ENCODE peak calls at places on chromosomes 6 and 20, in five cellular contexts. U is AG04450, Q is AG10803, M is cardiac muscle cell, A is MM.1S. K is an unnamed sample.

GRCh38 chr20:53768329-53768728 is 174.7 kb upstream of the ZNF217 start:
- DNase-seq in Q (no peak), U (no peak), A (no peak), M (no peak), K (no peak)

GRCh38 chr6:86936834-86937218 is 502 bp upstream of the HTR1E start:
- DNase-seq in U (no peak), A (no peak), Q (no peak), M (no peak), K (no peak)

GRCh38 chr20:43972051-43972450 is 57.4 kb downstream of the TOX2 start:
- DNase-seq in M (no peak), U (no peak), A (no peak), Q (no peak), K (no peak)

GRCh38 chr6:131281471-131282270 is 146.4 kb downstream of the AKAP7 start:
- DNase-seq in M (peak; percentile 6), A (no peak), U (no peak), Q (peak; percentile 30), K (no peak)

GRCh38 chr6:151400473-151400872 is 9.1 kb upstream of the ZBTB2 start:
- DNase-seq in U (no peak), Q (peak; percentile 74), A (no peak), M (no peak), K (peak; percentile 54)

GRCh38 chr6:145042559-145042958 is 692.8 kb downstream of the EPM2A start:
- DNase-seq in M (no peak), Q (no peak), U (no peak), A (no peak), K (no peak)

GRCh38 chr20:45950330-45950646 is 15.8 kb downstream of the PCIF1 start:
- DNase-seq in Q (no peak), U (no peak), M (no peak), A (no peak), K (no peak)

GRCh38 chr6:155444120-155444917 is 11.3 kb downstream of the NOX3 start:
- DNase-seq in U (no peak), Q (peak; percentile 15), A (no peak), M (no peak), K (peak; percentile 9)

GRCh38 chr6:107114213-107114871 is 973 bp downstream of the BEND3 start:
- DNase-seq in M (peak; percentile 92), A (peak; percentile 86), U (peak; percentile 53), Q (peak; percentile 86), K (peak; percentile 81)

GRCh38 chr20:48295445-48295903 is 510.2 kb upstream of the SULF2 start:
- DNase-seq in M (peak; percentile 87), U (peak; percentile 79), A (no peak), Q (peak; percentile 95), K (peak; percentile 89)

GRCh38 chr6:154112181-154112809 is 73.3 kb downstream of the OPRM1 start:
- DNase-seq in U (no peak), M (no peak), Q (no peak), A (no peak), K (no peak)

GRCh38 chr6:154111025-154111424 is 72.0 kb downstream of the OPRM1 start:
- DNase-seq in Q (no peak), U (no peak), A (no peak), M (no peak), K (no peak)

DNA sequence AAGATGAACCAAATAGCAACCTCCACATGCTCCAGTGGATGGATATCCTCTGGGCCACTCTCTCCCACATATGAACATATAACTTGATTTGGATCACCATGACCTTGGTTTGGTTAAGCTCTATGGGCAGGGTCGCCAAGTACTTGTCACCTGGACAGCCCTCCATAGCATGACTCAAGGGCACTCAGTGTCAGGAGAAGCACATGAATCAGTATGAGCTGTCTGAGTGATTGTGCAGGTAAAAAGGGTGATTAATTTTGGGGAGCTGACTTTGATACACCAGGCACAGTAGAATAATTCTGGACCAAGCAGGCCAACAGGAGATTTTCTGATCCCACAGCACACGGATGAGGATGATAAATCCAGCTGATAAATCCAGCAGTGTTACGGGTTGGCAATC is 74.4 kb downstream of the OPRM1 start:
- DNase-seq in A (no peak), M (no peak), Q (no peak), U (no peak), K (no peak)
- TF ChIP-seq CTCF in A (no peak), M (no peak), Q (no peak), U (no peak), K (no peak)

DNA sequence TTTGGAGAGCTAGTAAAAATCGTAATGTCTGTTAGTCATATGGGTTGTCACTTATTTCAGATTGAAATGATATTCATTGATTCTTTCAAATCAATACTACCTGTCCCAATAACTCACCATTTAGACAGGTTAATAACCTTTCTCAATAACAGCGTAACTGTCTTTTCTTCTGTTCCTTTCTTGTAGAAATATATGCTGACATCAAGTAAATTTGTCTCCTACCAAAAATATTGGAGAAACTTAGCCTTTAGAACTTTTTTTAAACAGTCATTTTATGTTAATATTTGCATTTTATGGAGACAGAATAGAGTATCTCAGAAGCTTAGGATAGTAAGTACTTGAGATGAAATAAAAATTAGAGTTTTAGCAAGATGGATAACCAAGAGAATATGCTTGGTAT is 278.2 kb downstream of the UST start:
- DNase-seq in A (no peak), M (no peak), U (no peak), Q (no peak), K (no peak)
- TF ChIP-seq CTCF in A (no peak), M (no peak), U (no peak), Q (no peak), K (no peak)

GRCh38 chr6:134375199-134375598 is 57.3 kb upstream of the SGK1 start:
- DNase-seq in M (no peak), U (no peak), Q (no peak), A (no peak), K (no peak)

GRCh38 chr6:134379086-134379485 is 61.2 kb upstream of the SGK1 start:
- DNase-seq in U (no peak), Q (no peak), A (no peak), M (no peak), K (no peak)

GRCh38 chr6:134379599-134379998 is 61.7 kb upstream of the SGK1 start:
- DNase-seq in M (no peak), U (no peak), Q (no peak), A (no peak), K (no peak)

GRCh38 chr6:134374486-134374885 is 56.6 kb upstream of the SGK1 start:
- DNase-seq in Q (peak; percentile 8), U (no peak), M (no peak), A (no peak), K (peak; percentile 10)

DNA sequence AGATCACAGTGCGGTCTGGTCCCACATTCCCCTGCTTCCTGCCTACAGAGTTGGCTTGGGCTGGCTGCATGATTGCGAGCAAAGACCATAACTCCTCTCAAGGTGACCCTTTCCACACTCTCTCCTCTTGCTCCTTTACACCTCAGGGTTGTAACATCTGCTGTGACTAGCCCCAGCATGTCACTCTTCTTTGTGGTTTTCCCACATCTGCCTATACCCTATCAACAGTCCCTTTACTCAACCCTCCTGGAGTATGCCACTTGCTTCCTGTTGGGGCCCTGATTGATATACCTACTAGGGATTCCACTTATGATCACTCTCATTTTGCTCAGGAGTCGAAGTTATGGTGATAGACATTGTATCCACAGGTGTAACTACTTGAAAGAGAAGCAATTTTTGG is 58.9 kb upstream of the SGK1 start:
- DNase-seq in M (no peak), A (no peak), Q (no peak), U (no peak), K (no peak)
- TF ChIP-seq CTCF in M (no peak), A (no peak), Q (no peak), U (no peak), K (no peak)

GRCh38 chr6:5213851-5214507 is 46.8 kb downstream of the LYRM4 start:
- DNase-seq in U (peak; percentile 27), Q (peak; percentile 48), A (no peak), M (no peak), K (peak; percentile 74)
- TF ChIP-seq CTCF in U (peak; percentile 46), Q (peak; percentile 33), A (no peak), M (peak; percentile 29), K (peak; percentile 74)

GRCh38 chr6:28491984-28492317 is 23.6 kb downstream of the GPX6 start:
- DNase-seq in U (no peak), A (no peak), Q (no peak), M (no peak), K (no peak)

GRCh38 chr6:28497306-28497705 is 18.3 kb downstream of the GPX6 start:
- DNase-seq in M (no peak), U (no peak), Q (no peak), A (no peak), K (no peak)

GRCh38 chr6:28497893-28498292 is 17.7 kb downstream of the GPX6 start:
- DNase-seq in Q (no peak), M (no peak), A (no peak), U (no peak), K (no peak)

GRCh38 chr6:28501259-28501658 is 14.3 kb downstream of the GPX6 start:
- DNase-seq in M (no peak), U (no peak), Q (no peak), A (no peak), K (no peak)

DNA sequence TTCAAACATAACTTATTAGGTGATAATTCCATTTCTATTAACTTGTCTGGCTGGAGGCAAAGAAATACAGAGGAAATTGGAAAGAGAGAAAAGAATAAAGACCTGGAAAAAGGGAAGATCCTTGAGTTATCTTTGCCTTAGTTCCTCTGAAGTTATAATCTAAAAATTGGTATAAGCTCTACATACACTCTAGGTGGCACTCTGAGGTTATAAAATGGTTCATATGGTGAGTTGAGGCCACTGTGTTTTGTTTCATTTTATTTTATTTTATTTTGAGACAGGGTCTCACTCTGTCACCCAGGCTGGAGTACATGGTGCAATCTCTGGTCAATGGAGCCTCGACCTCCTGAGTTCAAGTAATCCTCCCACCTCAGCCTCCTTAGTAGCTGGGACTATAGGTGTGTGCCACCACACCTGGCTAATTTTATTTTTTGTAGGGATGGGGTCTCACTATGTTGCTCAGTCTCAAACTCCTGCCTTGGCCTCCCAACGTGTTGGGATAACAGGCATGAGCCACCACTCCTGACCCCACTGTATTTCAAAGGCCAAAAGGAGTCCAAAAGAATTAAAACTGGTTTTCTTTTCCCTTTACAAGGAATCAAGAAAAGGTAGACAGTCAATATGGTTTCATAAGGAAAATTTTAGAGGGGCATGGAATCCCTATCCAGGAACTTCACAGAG is 19.4 kb downstream of the GPX6 start:
- DNase-seq in A (no peak), Q (no peak), M (no peak), U (no peak), K (no peak)
- TF ChIP-seq CTCF in A (peak; percentile 16), Q (peak; percentile 20), M (peak; percentile 20), U (no peak), K (peak; percentile 34)